ENCODE peak calls at places on chromosomes 2 and 18, in nine cellular contexts. N is GM13976, Y is nephron progenitor cell, M is K562, S is tibial artery, F is fibroblast of lung, H is left lung, W is HFFc6, B is mammary epithelial cell. A is an unnamed sample.

GRCh38 chr2:8044046-8044594 is 637.7 kb upstream of the ID2 start:
- DNase-seq in Y (no peak), H (no peak), N (no peak), M (no peak), W (no peak), B (no peak), S (no peak), F (no peak), A (no peak)

GRCh38 chr2:84781942-84782716 is 98.8 kb downstream of the TRABD2A start:
- DNase-seq in F (no peak), B (peak; percentile 74), H (peak; percentile 38), W (no peak), S (no peak), M (peak; percentile 41), N (no peak), Y (no peak), A (no peak)

GRCh38 chr2:64268330-64268729 is 124.1 kb upstream of the PELI1 start:
- DNase-seq in Y (no peak), N (no peak), F (no peak), W (no peak), M (no peak), H (no peak), S (no peak), B (no peak), A (no peak)

GRCh38 chr2:74525717-74526648 is at the start of gene DQX1:
- DNase-seq in M (peak; percentile 55), N (peak; percentile 67), Y (no peak), F (peak; percentile 44), W (no peak), S (no peak), B (peak; percentile 89), H (no peak), A (no peak)

GRCh38 chr2:219278655-219279150 is 463 bp upstream of the DNAJB2 start:
- DNase-seq in N (peak; percentile 44), Y (no peak), B (no peak), F (no peak), H (no peak), S (no peak), M (no peak), W (no peak), A (no peak)

GRCh38 chr2:149744845-149745244 is 157.3 kb upstream of the MMADHC start:
- DNase-seq in S (no peak), N (no peak), H (no peak), B (no peak), Y (no peak), M (no peak), F (peak; percentile 60), W (peak; percentile 85), A (no peak)

GRCh38 chr2:227456141-227456540 is 15.8 kb upstream of the AGFG1 start:
- DNase-seq in F (no peak), N (no peak), H (no peak), W (no peak), Y (no peak), S (no peak), M (no peak), B (no peak), A (no peak)

GRCh38 chr2:7572460-7572859 is 655.2 kb downstream of the RNF144A start:
- DNase-seq in B (no peak), N (no peak), S (no peak), Y (no peak), H (no peak), M (no peak), F (no peak), W (no peak), A (no peak)

GRCh38 chr18:35634376-35634775 is 52.8 kb downstream of the GALNT1 start:
- DNase-seq in S (no peak), N (no peak), Y (no peak), W (no peak), M (no peak), H (no peak), F (peak; percentile 22), B (no peak), A (no peak)

GRCh38 chr2:221103930-221104329 is 468.2 kb downstream of the EPHA4 start:
- DNase-seq in Y (no peak), F (peak; percentile 22), S (peak; percentile 73), B (no peak), M (no peak), W (no peak), N (no peak), H (no peak), A (no peak)

GRCh38 chr2:238379096-238379810 is 47.5 kb upstream of the ASB1 start:
- DNase-seq in W (no peak), B (peak; percentile 84), M (peak; percentile 16), N (peak; percentile 35), F (peak; percentile 28), S (no peak), H (peak; percentile 49), Y (no peak), A (no peak)

GRCh38 chr2:172311921-172312345 is 115.5 kb upstream of the ITGA6 start:
- DNase-seq in N (no peak), F (no peak), B (no peak), Y (no peak), W (no peak), M (no peak), H (no peak), S (no peak), A (no peak)

GRCh38 chr2:194545978-194546377 is 1111.0 kb upstream of the SLC39A10 start:
- DNase-seq in F (peak; percentile 7), M (no peak), S (no peak), Y (no peak), W (no peak), N (no peak), H (no peak), B (no peak), A (no peak)

GRCh38 chr2:102226612-102227351 is 40.0 kb downstream of the IL1RL2 start:
- DNase-seq in S (no peak), H (no peak), N (no peak), Y (no peak), W (peak; percentile 15), B (no peak), F (peak; percentile 52), M (no peak), A (no peak)

GRCh38 chr2:65204461-65205230 is 23.0 kb upstream of the ACTR2 start:
- DNase-seq in B (no peak), M (no peak), N (no peak), F (peak; percentile 25), S (no peak), Y (no peak), H (no peak), W (no peak), A (no peak)

GRCh38 chr2:203484266-203485112 is 50.6 kb downstream of the RAPH1 start:
- DNase-seq in W (peak; percentile 49), Y (no peak), B (peak; percentile 29), M (peak; percentile 11), H (no peak), F (peak; percentile 52), N (peak; percentile 35), S (no peak), A (no peak)

GRCh38 chr2:55232863-55233657 is 572 bp downstream of the RPS27A start:
- DNase-seq in W (no peak), H (peak; percentile 57), B (peak; percentile 32), Y (peak; percentile 35), F (peak; percentile 26), S (peak; percentile 66), M (peak; percentile 46), N (peak; percentile 39), A (no peak)

GRCh38 chr2:109284816-109285215 is 155.8 kb downstream of the SH3RF3 start:
- DNase-seq in B (no peak), N (no peak), W (no peak), S (no peak), H (no peak), Y (no peak), F (peak; percentile 86), M (no peak), A (no peak)

GRCh38 chr2:64950226-64951160 is 38.7 kb upstream of the SLC1A4 start:
- DNase-seq in F (no peak), Y (no peak), M (no peak), W (no peak), S (no peak), N (no peak), H (no peak), B (peak; percentile 78), A (no peak)

GRCh38 chr2:112572005-112572404 is 12.4 kb upstream of the CHCHD5 start:
- DNase-seq in S (no peak), B (no peak), M (no peak), F (no peak), H (no peak), N (no peak), W (no peak), Y (no peak), A (no peak)

GRCh38 chr2:112580084-112580483 is 4.3 kb upstream of the CHCHD5 start:
- DNase-seq in F (no peak), W (no peak), Y (no peak), S (no peak), N (no peak), M (no peak), H (no peak), B (no peak), A (no peak)

GRCh38 chr2:112582314-112582746 is 2.1 kb upstream of the CHCHD5 start:
- DNase-seq in S (no peak), Y (peak; percentile 21), N (no peak), M (peak; percentile 72), F (peak; percentile 78), B (peak; percentile 60), W (peak; percentile 64), H (no peak), A (no peak)

GRCh38 chr2:112579280-112579679 is 5.1 kb upstream of the CHCHD5 start:
- DNase-seq in F (peak; percentile 93), H (no peak), B (peak; percentile 75), S (no peak), W (peak; percentile 90), N (no peak), Y (no peak), M (no peak), A (no peak)

GRCh38 chr2:112577756-112578155 is 6.7 kb upstream of the CHCHD5 start:
- DNase-seq in W (peak; percentile 24), S (no peak), F (peak; percentile 31), H (no peak), B (no peak), Y (no peak), M (no peak), N (no peak), A (no peak)
- TF ChIP-seq CTCF in W (peak; percentile 46), S (no peak), F (peak; percentile 40), H (no peak), B (no peak), Y (no peak), M (peak; percentile 37), N (no peak), A (no peak)

GRCh38 chr18:56789004-56789888 is 138.1 kb downstream of the WDR7 start:
- DNase-seq in W (peak; percentile 25), S (no peak), Y (peak; percentile 41), N (peak; percentile 29), M (peak; percentile 48), F (peak; percentile 26), H (no peak), B (peak; percentile 14), A (no peak)
- TF ChIP-seq CTCF in W (peak; percentile 78), S (no peak), Y (peak; percentile 66), N (peak; percentile 46), M (peak; percentile 64), F (no peak), H (no peak), B (peak; percentile 65), A (peak; percentile 65)

GRCh38 chr2:119049968-119050657 is 108.1 kb downstream of the MARCO start:
- DNase-seq in B (no peak), W (no peak), M (peak; percentile 68), H (no peak), Y (peak; percentile 17), N (no peak), S (no peak), F (no peak), A (no peak)
- TF ChIP-seq CTCF in B (no peak), W (no peak), M (peak; percentile 38), H (no peak), Y (no peak), N (no peak), S (no peak), F (no peak), A (no peak)

GRCh38 chr2:35871672-35872071 is 483.9 kb upstream of the CRIM1 start:
- DNase-seq in B (no peak), N (no peak), M (no peak), H (no peak), W (no peak), S (no peak), F (no peak), Y (no peak), A (no peak)
- TF ChIP-seq CTCF in B (no peak), N (no peak), M (no peak), H (no peak), W (peak; percentile 42), S (no peak), F (no peak), Y (no peak), A (no peak)